ENCODE peak calls at places on chromosomes 11 and 22, in six cellular contexts. H is GM12878, L is HepG2, U is SK-N-SH, T is K562, E is H1. N is an unnamed sample.

GRCh38 chr11:14539867-14540475 is 19.8 kb upstream of the PSMA1 start:
- DNase-seq in H (no peak), L (no peak), U (no peak), T (no peak), E (no peak), N (no peak)

GRCh38 chr11:94132823-94133408 is 4.3 kb downstream of the PANX1 start:
- DNase-seq in H (no peak), L (no peak), U (no peak), T (no peak), E (no peak), N (no peak)

GRCh38 chr11:93988912-93989311 is 32.2 kb upstream of the HEPHL1 start:
- DNase-seq in H (no peak), L (no peak), U (no peak), T (no peak), E (no peak), N (no peak)

GRCh38 chr22:49072996-49073645 is 754.6 kb downstream of the BRD1 start:
- DNase-seq in H (no peak), L (no peak), U (no peak), T (no peak), E (no peak), N (no peak)

GRCh38 chr11:61684870-61685610 is 4.8 kb downstream of the DAGLA start:
- DNase-seq in H (no peak), L (no peak), U (no peak), T (no peak), E (no peak), N (no peak)

GRCh38 chr11:1573847-1574255 is 1.8 kb upstream of the DUSP8 start:
- DNase-seq in H (no peak), L (no peak), U (peak; percentile 62), T (peak; percentile 5), E (peak; percentile 83), N (no peak)

GRCh38 chr11:91397134-91397468 is 827.5 kb upstream of the FAT3 start:
- DNase-seq in H (no peak), L (no peak), U (no peak), T (no peak), E (no peak), N (no peak)

GRCh38 chr22:17781319-17782031 is 7.2 kb upstream of the BID start:
- DNase-seq in H (peak; percentile 60), L (peak; percentile 78), U (peak; percentile 57), T (no peak), E (no peak), N (no peak)

GRCh38 chr11:26698224-26698623 is 23.6 kb downstream of the SLC5A12 start:
- DNase-seq in H (no peak), L (no peak), U (no peak), T (no peak), E (no peak), N (no peak)

GRCh38 chr11:75365711-75366181 is 14.3 kb upstream of the ARRB1 start:
- DNase-seq in H (no peak), L (no peak), U (no peak), T (no peak), E (no peak), N (no peak)

GRCh38 chr11:10221342-10221741 is 72.7 kb downstream of the SBF2 start:
- DNase-seq in H (no peak), L (no peak), U (no peak), T (no peak), E (no peak), N (no peak)

GRCh38 chr11:26551186-26551801 is 20.8 kb downstream of the MUC15 start:
- DNase-seq in H (no peak), L (no peak), U (no peak), T (no peak), E (no peak), N (no peak)

GRCh38 chr11:109511598-109511997 is 89.6 kb downstream of the C11orf87 start:
- DNase-seq in H (no peak), L (no peak), U (no peak), T (no peak), E (no peak), N (no peak)

GRCh38 chr22:16586170-16586569 is 6.4 kb downstream of the CCT8L2 start:
- DNase-seq in H (no peak), L (no peak), U (no peak), T (peak; percentile 41), E (no peak), N (no peak)

DNA sequence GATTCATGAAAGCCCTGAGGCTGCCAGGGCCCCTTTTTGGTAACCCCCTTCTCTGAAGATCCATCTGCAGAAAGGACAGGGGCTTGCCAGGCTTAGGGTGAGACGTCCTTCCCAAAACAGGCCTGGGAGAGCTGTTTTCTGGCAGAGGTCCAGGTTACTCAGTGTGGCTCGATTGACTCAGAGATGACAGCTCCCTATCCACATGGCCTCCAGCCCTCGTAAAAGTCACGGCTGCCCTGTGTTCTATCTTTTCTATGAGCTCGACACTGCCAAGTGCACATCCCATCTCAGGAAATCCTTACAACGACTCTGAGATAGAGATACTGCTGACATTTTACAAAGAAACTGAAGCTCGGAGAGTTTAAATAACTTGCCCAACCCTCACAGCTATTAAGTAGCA is 20.4 kb downstream of the ADAMTS8 start:
- DNase-seq in H (no peak), L (no peak), U (no peak), T (no peak), E (no peak), N (no peak)
- TF ChIP-seq GABPA in H (no peak), L (no peak), U (no peak), T (no peak), E (no peak), N (no peak)

DNA sequence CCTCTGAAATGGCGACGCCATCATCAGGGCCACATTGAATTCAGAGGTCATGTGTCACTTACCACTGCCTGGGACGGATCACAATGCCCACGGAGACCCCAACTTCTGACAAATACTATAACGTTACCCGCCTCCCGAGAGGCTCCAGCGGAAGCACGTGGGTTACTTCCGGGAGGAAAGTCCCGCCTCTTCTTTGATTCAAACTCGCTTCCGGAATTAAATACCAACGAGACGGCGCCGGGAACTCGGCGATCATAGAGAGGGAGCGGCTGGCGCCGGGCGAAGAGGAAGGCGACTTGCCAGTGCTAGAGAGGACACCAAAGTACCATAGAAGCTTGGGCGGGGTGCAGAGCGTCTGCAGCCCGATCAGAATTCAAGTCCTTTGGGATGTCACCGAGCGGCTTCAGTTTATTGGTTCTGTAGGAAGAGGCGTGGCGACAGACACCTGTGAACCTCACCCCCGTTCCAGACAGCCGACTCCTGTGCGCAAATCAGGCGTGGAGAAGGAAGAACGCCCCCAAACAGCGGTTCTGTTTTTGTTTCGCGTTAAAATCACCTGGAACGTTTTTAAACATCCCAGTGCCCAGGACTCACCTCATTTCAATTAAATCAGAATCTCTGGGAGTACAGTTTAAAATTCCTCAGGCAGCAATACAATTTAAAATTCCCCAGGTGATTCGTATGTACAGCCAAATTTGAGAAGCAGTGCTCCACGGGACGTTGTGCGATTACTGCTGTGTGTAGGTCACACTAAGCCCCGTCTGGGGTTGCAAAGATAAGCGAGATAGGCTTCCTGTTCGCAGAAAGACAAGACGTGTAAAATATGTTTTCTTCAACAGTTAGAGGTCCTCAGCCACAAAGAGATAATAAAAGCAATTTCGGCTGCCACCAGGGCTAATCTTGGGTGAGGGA is at the start of gene TIMM10:
- DNase-seq in H (peak; percentile 95), L (peak; percentile 99), U (peak; percentile 88), T (peak; percentile 86), E (peak; percentile 87), N (peak; percentile 98)
- TF ChIP-seq CTCF in H (no peak), L (no peak), U (no peak), T (peak; percentile 39), E (no peak), N (no peak)

GRCh38 chr11:69563946-69564780 is 76.8 kb upstream of the CCND1 start:
- DNase-seq in H (no peak), L (peak; percentile 22), U (no peak), T (no peak), E (no peak), N (no peak)

GRCh38 chr11:69572233-69572860 is 68.6 kb upstream of the CCND1 start:
- DNase-seq in H (no peak), L (no peak), U (no peak), T (no peak), E (peak; percentile 20), N (no peak)

GRCh38 chr11:69568809-69569097 is 72.2 kb upstream of the CCND1 start:
- DNase-seq in H (no peak), L (no peak), U (no peak), T (no peak), E (no peak), N (no peak)

GRCh38 chr11:69569306-69570200 is 71.4 kb upstream of the CCND1 start:
- DNase-seq in H (no peak), L (no peak), U (no peak), T (no peak), E (peak; percentile 16), N (no peak)

DNA sequence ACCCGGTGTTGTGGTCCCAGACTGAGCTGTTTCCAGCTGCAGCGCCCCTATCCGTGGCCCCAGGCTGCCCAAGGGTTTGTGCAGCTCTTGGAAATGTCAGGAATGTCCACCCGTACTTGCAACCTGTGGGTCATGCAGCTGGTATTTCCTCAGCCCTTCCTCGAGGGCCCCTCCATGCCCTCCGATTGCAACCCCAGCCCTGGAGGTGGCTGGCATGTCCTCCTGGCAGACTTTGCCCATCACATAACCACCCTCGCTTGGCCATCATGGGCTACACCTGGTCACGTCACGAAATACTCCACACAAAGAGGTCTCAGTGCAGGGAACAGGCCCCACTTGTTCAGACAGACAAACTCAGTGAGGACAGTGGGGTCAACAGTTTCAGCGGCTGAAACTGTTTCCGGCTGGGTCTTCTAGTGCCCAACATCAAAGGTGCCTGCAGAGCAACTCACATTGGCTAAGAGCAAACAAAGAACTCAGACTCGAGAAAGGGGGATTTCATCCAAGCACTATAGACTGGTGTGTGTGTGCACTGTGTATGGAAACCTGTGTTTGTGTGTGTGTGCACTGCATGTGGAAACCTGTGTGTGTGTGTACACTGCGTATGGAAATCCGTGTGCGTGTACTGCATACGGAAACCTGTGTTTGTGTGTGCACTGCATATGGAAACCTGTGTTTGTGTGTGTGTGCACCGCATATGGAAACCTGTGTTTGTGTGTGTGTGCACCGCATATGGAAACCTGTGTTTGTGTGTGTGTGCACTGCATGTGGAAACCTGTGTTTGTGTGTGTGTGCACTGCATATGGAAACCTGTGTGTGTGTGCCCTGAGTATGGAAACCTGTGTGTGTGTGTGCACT is 72.8 kb upstream of the CCND1 start:
- DNase-seq in H (no peak), L (peak; percentile 98), U (no peak), T (no peak), E (peak; percentile 22), N (no peak)
- TF ChIP-seq POLR2AphosphoS5 in H (no peak), L (no peak), U (no peak), T (no peak), E (no peak), N (no peak)

GRCh38 chr11:67576742-67577475 is 6.7 kb upstream of the GSTP1 start:
- DNase-seq in H (no peak), L (no peak), U (peak; percentile 33), T (peak; percentile 37), E (no peak), N (no peak)

GRCh38 chr11:67572747-67573419 is 10.7 kb upstream of the GSTP1 start:
- DNase-seq in H (no peak), L (peak; percentile 69), U (peak; percentile 53), T (peak; percentile 32), E (no peak), N (peak; percentile 49)

GRCh38 chr11:67572305-67572704 is 11.3 kb upstream of the GSTP1 start:
- DNase-seq in H (no peak), L (no peak), U (no peak), T (no peak), E (no peak), N (no peak)

DNA sequence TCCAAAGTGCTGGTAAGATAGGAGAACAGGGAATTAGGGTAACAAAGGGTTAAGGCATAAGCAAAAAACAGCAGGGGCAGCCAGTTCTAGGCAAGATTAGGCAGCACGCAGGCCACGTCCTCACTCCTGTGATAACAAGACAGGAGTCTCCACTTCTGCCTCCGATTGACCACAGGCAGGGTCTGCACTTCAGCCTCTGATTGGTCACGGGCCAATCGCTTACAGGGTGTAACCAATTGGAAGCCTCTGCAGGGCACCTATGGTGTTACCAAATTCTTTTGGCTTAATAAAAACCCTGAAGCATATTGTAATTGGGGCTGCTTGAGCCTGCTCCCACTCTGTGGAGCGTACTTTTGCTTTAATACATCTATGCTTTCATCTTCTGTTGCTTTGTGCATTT is 12.2 kb upstream of the GSTP1 start:
- DNase-seq in H (no peak), L (no peak), U (no peak), T (no peak), E (no peak), N (no peak)
- TF ChIP-seq GABPA in H (no peak), L (no peak), U (no peak), T (no peak), E (no peak), N (no peak)